ENCODE peak calls at places on chromosomes 13 and 19, in five cellular contexts. S, F, R, N and D are unnamed samples.
A peak's percentile ranks its signal among the peaks of the same experiment; 100 is the strongest.

GRCh38 chr19:12790628-12791344 is 500 bp upstream of the JUNB start:
- DNase-seq in S (peak; percentile 19), F (no peak), N (no peak), R (peak; percentile 31), D (peak; percentile 36)

GRCh38 chr13:48559638-48560320 is 26.9 kb upstream of the RCBTB2 start:
- DNase-seq in F (peak; percentile 22), N (no peak), S (no peak), R (no peak), D (no peak)

GRCh38 chr19:35994868-35995654 is at the start of gene SDHAF1:
- DNase-seq in S (peak; percentile 96), N (peak; percentile 93), R (peak; percentile 96), F (peak; percentile 78), D (peak; percentile 95)

GRCh38 chr19:16325671-16326400 is 1.2 kb downstream of the KLF2 start:
- DNase-seq in S (peak; percentile 57), R (peak; percentile 86), F (no peak), N (peak; percentile 65), D (no peak)

GRCh38 chr19:41089955-41090354 is 1.7 kb downstream of the CYP2A13 start:
- DNase-seq in F (no peak), R (peak; percentile 44), S (no peak), N (no peak), D (no peak)

GRCh38 chr13:105920375-105920774 is 615.1 kb downstream of the EFNB2 start:
- DNase-seq in F (no peak), R (peak; percentile 88), N (no peak), S (no peak), D (no peak)

GRCh38 chr19:56822755-56823154 is 17.8 kb downstream of the PEG3 start:
- DNase-seq in R (no peak), N (no peak), S (no peak), F (no peak), D (no peak)

GRCh38 chr13:90302113-90302512 is 1045.4 kb upstream of the MIR17HG start:
- DNase-seq in N (no peak), F (no peak), S (no peak), R (no peak), D (no peak)

GRCh38 chr19:14113762-14114414 is 3.7 kb downstream of the PRKACA start:
- DNase-seq in R (no peak), F (no peak), S (peak; percentile 31), N (no peak), D (peak; percentile 55)

GRCh38 chr13:66940113-66940512 is 290.0 kb downstream of the PCDH9 start:
- DNase-seq in S (no peak), F (peak; percentile 58), N (no peak), R (no peak), D (no peak)

GRCh38 chr13:20671789-20672188 is 31.7 kb upstream of the IL17D start:
- DNase-seq in N (no peak), R (no peak), S (no peak), F (no peak), D (no peak)

GRCh38 chr13:106063591-106064308 is 471.7 kb downstream of the EFNB2 start:
- DNase-seq in R (no peak), S (no peak), N (no peak), F (no peak), D (peak; percentile 13)

GRCh38 chr19:46265217-46265828 is 31.5 kb upstream of the HIF3A start:
- DNase-seq in F (no peak), N (peak; percentile 86), R (peak; percentile 89), S (peak; percentile 81), D (peak; percentile 85)

GRCh38 chr19:6417713-6418561 is 6.7 kb downstream of the KHSRP start:
- DNase-seq in S (no peak), F (no peak), N (no peak), R (peak; percentile 66), D (no peak)

GRCh38 chr13:75437582-75438318 is 44.2 kb downstream of the TBC1D4 start:
- DNase-seq in R (peak; percentile 18), F (no peak), S (no peak), N (peak; percentile 78), D (peak; percentile 69)

GRCh38 chr19:53394522-53394973 is 401 bp upstream of the ZNF765 start:
- DNase-seq in F (peak; percentile 30), S (no peak), R (peak; percentile 81), N (no peak), D (peak; percentile 81)

GRCh38 chr13:100633461-100633860 is 41.1 kb downstream of the TMTC4 start:
- DNase-seq in S (no peak), F (peak; percentile 43), R (no peak), N (no peak), D (no peak)

GRCh38 chr19:6602729-6603114 is 11.8 kb upstream of the CD70 start:
- DNase-seq in N (no peak), R (no peak), F (no peak), S (peak; percentile 87), D (no peak)

GRCh38 chr13:40758811-40759210 is 12.2 kb downstream of the MRPS31 start:
- DNase-seq in N (no peak), F (no peak), S (peak; percentile 77), R (no peak), D (no peak)

GRCh38 chr13:27481766-27482165 is 31.4 kb upstream of the MTIF3 start:
- DNase-seq in N (peak; percentile 43), R (peak; percentile 81), F (no peak), S (peak; percentile 43), D (peak; percentile 73)

GRCh38 chr13:21071015-21071414 is 9.6 kb upstream of the LATS2 start:
- DNase-seq in R (no peak), N (no peak), F (no peak), S (no peak), D (no peak)

GRCh38 chr19:57803594-57804325 is 11.0 kb downstream of the ZNF552 start:
- DNase-seq in S (no peak), R (peak; percentile 95), F (no peak), N (peak; percentile 40), D (no peak)

GRCh38 chr19:33490041-33490451 is 31.5 kb downstream of the PEPD start:
- DNase-seq in F (no peak), S (no peak), N (no peak), R (no peak), D (no peak)

GRCh38 chr19:283395-283794 is 7.8 kb downstream of the PLPP2 start:
- DNase-seq in S (no peak), N (no peak), R (no peak), F (no peak), D (no peak)

GRCh38 chr19:15276620-15277019 is 44.4 kb upstream of the EPHX3 start:
- DNase-seq in S (no peak), N (no peak), F (no peak), R (no peak), D (no peak)

GRCh38 chr19:44643605-44644390 is at the start of gene PVR:
- DNase-seq in R (peak; percentile 78), N (peak; percentile 76), S (no peak), F (peak; percentile 25), D (peak; percentile 86)

GRCh38 chr13:99433543-99434075 is 67.7 kb upstream of the TM9SF2 start:
- DNase-seq in R (no peak), N (no peak), F (no peak), S (no peak), D (no peak)

GRCh38 chr13:99434258-99434788 is 66.9 kb upstream of the TM9SF2 start:
- DNase-seq in F (no peak), R (no peak), N (no peak), S (no peak), D (no peak)

GRCh38 chr13:99429670-99430069 is 71.6 kb upstream of the TM9SF2 start:
- DNase-seq in S (peak; percentile 39), F (no peak), N (no peak), R (no peak), D (no peak)

GRCh38 chr13:99432637-99433542 is 68.4 kb upstream of the TM9SF2 start:
- DNase-seq in R (peak; percentile 79), F (no peak), S (peak; percentile 28), N (peak; percentile 60), D (peak; percentile 46)

DNA sequence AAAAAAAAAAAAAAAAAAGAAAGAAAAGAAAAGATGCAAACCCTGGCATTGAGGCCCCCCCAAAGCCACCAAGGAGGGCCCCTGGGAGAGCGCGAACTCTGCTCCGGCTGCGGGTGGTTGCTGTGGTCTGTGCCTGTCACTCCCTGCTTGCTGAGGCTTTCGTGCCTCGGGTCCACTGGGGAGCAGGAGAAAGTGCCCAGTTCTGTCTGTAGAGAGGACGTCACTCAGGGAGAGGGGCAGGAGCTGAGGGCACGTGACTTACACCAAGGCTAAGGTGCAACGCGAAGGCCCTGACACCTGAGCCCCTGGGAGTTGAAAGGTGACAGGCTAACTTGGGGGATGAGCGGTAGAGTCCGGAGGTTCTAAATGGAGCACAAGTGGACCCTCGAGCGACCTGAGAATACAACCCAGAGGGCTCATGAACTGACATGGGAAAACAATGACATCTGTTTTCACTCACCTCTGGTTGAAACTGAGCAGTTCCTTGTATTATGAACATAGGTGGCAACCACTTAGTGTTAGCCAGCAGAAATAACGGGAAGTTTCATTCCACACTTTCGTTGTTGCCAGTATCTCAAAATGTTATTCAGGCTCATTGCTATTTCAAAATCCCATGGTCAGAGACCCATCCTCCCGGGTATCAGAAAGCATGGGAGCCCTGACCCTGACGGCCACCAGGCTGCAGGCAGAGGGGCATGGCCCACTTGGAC is 69.2 kb upstream of the TM9SF2 start:
- DNase-seq in N (no peak), S (peak; percentile 29), R (no peak), F (no peak), D (no peak)
- H3K4me3 ChIP-seq in N (no peak overlapping the region), S (peak overlapping the region; percentile 18), R (peak overlapping the region; percentile 5), F (peak overlapping the region; percentile 43), D (no peak overlapping the region)

GRCh38 chr19:18292460-18292809 is 11.0 kb upstream of the JUND start:
- DNase-seq in F (no peak), R (no peak), N (peak; percentile 63), S (no peak), D (no peak)
- H3K4me1 ChIP-seq in F (peaks cover 23% of the 10 kb centered on the region), R (peaks cover 25% of the 10 kb centered on the region), N (peaks cover 38% of the 10 kb centered on the region), S (peaks cover 57% of the 10 kb centered on the region), D (peaks cover 28% of the 10 kb centered on the region)

GRCh38 chr19:54473983-54474382 is 887 bp upstream of the CDC42EP5 start:
- DNase-seq in F (no peak), N (no peak), S (no peak), R (no peak), D (no peak)
- H3K27ac ChIP-seq in F (no peak overlapping the region), N (peak overlapping the region; percentile 97), S (no peak overlapping the region), R (no peak overlapping the region), D (no peak overlapping the region)

GRCh38 chr19:4911786-4912672 is 2.7 kb downstream of the UHRF1 start:
- DNase-seq in F (peak; percentile 89), N (peak; percentile 88), S (peak; percentile 75), R (peak; percentile 73), D (peak; percentile 45)
- H3K4me3 ChIP-seq in F (peak overlapping the region; percentile 61), N (peak overlapping the region; percentile 62), S (peak overlapping the region; percentile 97), R (peak overlapping the region; percentile 96), D (peak overlapping the region; percentile 97)

GRCh38 chr13:42063105-42063504 is 14.7 kb downstream of the DGKH start:
- DNase-seq in F (no peak), N (no peak), R (no peak), S (no peak), D (peak; percentile 8)
- H3K4me1 ChIP-seq in F (no peaks in the 10 kb centered on the region), N (peaks cover 7% of the 10 kb centered on the region), R (no peaks in the 10 kb centered on the region), S (no peaks in the 10 kb centered on the region), D (peaks cover 8% of the 10 kb centered on the region)

GRCh38 chr13:74027161-74027779 is 106.9 kb downstream of the KLF12 start:
- DNase-seq in R (no peak), F (no peak), S (peak; percentile 14), N (no peak), D (no peak)
- H3K27ac ChIP-seq in R (no peak overlapping the region), F (no peak overlapping the region), S (peak overlapping the region; percentile 83), N (no peak overlapping the region), D (no peak overlapping the region)

DNA sequence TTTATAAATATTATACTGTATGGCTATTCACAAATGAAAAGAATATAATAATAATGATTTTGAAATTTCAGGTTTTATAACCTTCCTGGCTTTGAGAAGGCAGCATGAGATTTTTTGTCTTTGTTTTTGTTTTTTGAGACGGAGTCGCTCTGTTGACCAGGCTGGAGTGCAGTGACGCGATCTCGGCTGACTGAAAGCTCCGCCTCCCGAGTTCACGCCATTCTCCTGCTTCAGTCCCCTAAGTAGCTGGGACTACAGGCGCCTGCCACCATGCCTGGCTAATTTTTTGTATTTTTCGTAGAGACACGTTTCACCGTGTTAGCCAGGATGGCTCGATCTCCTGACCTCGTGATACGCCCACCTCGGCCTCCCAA is 64.1 kb downstream of the ZNF429 start:
- DNase-seq in S (no peak), R (no peak), F (no peak), N (no peak), D (no peak)
- H3K4me3 ChIP-seq in S (no peak overlapping the region), R (no peak overlapping the region), F (no peak overlapping the region), N (no peak overlapping the region), D (no peak overlapping the region)